ENCODE peak calls at places on chromosome X, in nine cellular contexts. X is lung; W is iPS-NIHi11; K is kidney tubule cell; I is stimulated activated CD4-positive, alpha-beta T cell treated with anti-CD3 and anti-CD28 coated beads, Interleukin-1b, Interleukin-23, amount 100 ng/mL, for 48 hours; N is retina; Q is T-cell; T is foreskin fibroblast; P is amniotic epithelial cell. E is an unnamed sample.
A peak's percentile ranks its signal among the peaks of the same experiment; 100 is the strongest.

GRCh38 chrX:54439967-54440871 is at the start of gene TSR2:
- DNase-seq in X (peak; percentile 78), W (peak; percentile 77), K (peak; percentile 87), I (peak; percentile 78), N (peak; percentile 87), Q (peak; percentile 77), T (peak; percentile 89), P (peak; percentile 88), E (peak; percentile 92)

GRCh38 chrX:39309721-39310152 is 508.5 kb downstream of the MID1IP1 start:
- DNase-seq in X (no peak), W (no peak), K (peak; percentile 9), I (peak; percentile 39), N (no peak), Q (peak; percentile 40), T (no peak), P (peak; percentile 72), E (peak; percentile 71)

GRCh38 chrX:148567229-148567628 is 66.8 kb downstream of the AFF2 start:
- DNase-seq in X (no peak), W (no peak), K (peak; percentile 62), I (no peak), N (no peak), Q (no peak), T (peak; percentile 2), P (peak; percentile 78), E (peak; percentile 78)

GRCh38 chrX:139759637-139760036 is 51.7 kb upstream of the MCF2 start:
- DNase-seq in X (no peak), W (peak; percentile 15), K (peak; percentile 22), I (no peak), N (no peak), Q (no peak), T (peak; percentile 46), P (peak; percentile 54), E (peak; percentile 33)

GRCh38 chrX:21524008-21524407 is 134.1 kb downstream of the KLHL34 start:
- DNase-seq in X (no peak), W (no peak), K (no peak), I (no peak), N (no peak), Q (no peak), T (peak; percentile 29), P (no peak), E (no peak)

GRCh38 chrX:3271485-3272186 is 74.8 kb downstream of the MXRA5 start:
- DNase-seq in X (no peak), W (no peak), K (peak; percentile 90), I (no peak), N (peak; percentile 10), Q (no peak), T (peak; percentile 77), P (peak; percentile 77), E (peak; percentile 93)

GRCh38 chrX:3990569-3990968 is 277.1 kb upstream of the PRKX start:
- DNase-seq in X (no peak), W (peak; percentile 20), K (no peak), I (no peak), N (no peak), Q (no peak), T (no peak), P (no peak), E (no peak)

GRCh38 chrX:53125506-53125905 is 31.6 kb downstream of the KANTR start:
- DNase-seq in X (no peak), W (no peak), K (no peak), I (no peak), N (no peak), Q (no peak), T (peak; percentile 3), P (no peak), E (no peak)

GRCh38 chrX:85112270-85112669 is 108.6 kb downstream of the APOOL start:
- DNase-seq in X (no peak), W (no peak), K (no peak), I (no peak), N (no peak), Q (no peak), T (no peak), P (no peak), E (no peak)

GRCh38 chrX:133776072-133776471 is 209.3 kb downstream of the GPC3 start:
- DNase-seq in X (no peak), W (peak; percentile 35), K (peak; percentile 3), I (peak; percentile 20), N (peak; percentile 17), Q (peak; percentile 35), T (peak; percentile 16), P (no peak), E (no peak)

GRCh38 chrX:15882704-15883539 is 28.3 kb upstream of the AP1S2 start:
- DNase-seq in X (no peak), W (no peak), K (peak; percentile 88), I (no peak), N (no peak), Q (no peak), T (peak; percentile 62), P (peak; percentile 49), E (peak; percentile 87)

GRCh38 chrX:128975716-128976115 is 547.6 kb downstream of the SMARCA1 start:
- DNase-seq in X (no peak), W (peak; percentile 70), K (peak; percentile 46), I (no peak), N (peak; percentile 71), Q (no peak), T (no peak), P (no peak), E (no peak)

GRCh38 chrX:46376246-46376885 is 168.9 kb downstream of the ZNF674 start:
- DNase-seq in X (no peak), W (peak; percentile 41), K (peak; percentile 70), I (peak; percentile 16), N (peak; percentile 49), Q (peak; percentile 6), T (peak; percentile 76), P (peak; percentile 55), E (peak; percentile 70)

GRCh38 chrX:51853251-51853650 is 40.2 kb upstream of the MAGED1 start:
- DNase-seq in X (no peak), W (peak; percentile 17), K (no peak), I (no peak), N (no peak), Q (no peak), T (no peak), P (no peak), E (no peak)

GRCh38 chrX:9166566-9166909 is 132.6 kb upstream of the FAM9B start:
- DNase-seq in X (no peak), W (no peak), K (peak; percentile 92), I (no peak), N (no peak), Q (no peak), T (peak; percentile 40), P (no peak), E (peak; percentile 14)

GRCh38 chrX:14026121-14026520 is 3.6 kb downstream of the GEMIN8 start:
- DNase-seq in X (no peak), W (no peak), K (no peak), I (no peak), N (no peak), Q (no peak), T (no peak), P (no peak), E (no peak)

GRCh38 chrX:43627147-43627546 is 29.0 kb upstream of the MAOA start:
- DNase-seq in X (no peak), W (no peak), K (no peak), I (no peak), N (no peak), Q (no peak), T (no peak), P (no peak), E (no peak)

GRCh38 chrX:139949703-139950102 is 15.6 kb downstream of the CXorf66 start:
- DNase-seq in X (no peak), W (no peak), K (no peak), I (no peak), N (no peak), Q (no peak), T (no peak), P (peak; percentile 13), E (peak; percentile 39)

GRCh38 chrX:42680651-42681050 is 97.3 kb downstream of the PPP1R2C start:
- DNase-seq in X (no peak), W (peak; percentile 14), K (peak; percentile 21), I (no peak), N (no peak), Q (no peak), T (peak; percentile 34), P (peak; percentile 0), E (peak; percentile 7)

GRCh38 chrX:72308566-72309296 is 3.0 kb upstream of the CITED1 start:
- DNase-seq in X (peak; percentile 69), W (peak; percentile 61), K (peak; percentile 49), I (peak; percentile 11), N (peak; percentile 88), Q (no peak), T (peak; percentile 75), P (peak; percentile 63), E (peak; percentile 71)

GRCh38 chrX:103063191-103063845 is 653 bp downstream of the BEX1 start:
- DNase-seq in X (no peak), W (peak; percentile 40), K (no peak), I (no peak), N (peak; percentile 61), Q (no peak), T (peak; percentile 63), P (peak; percentile 21), E (peak; percentile 64)

GRCh38 chrX:2576793-2577192 is 76.0 kb upstream of the DHRSX start:
- DNase-seq in X (no peak), W (no peak), K (peak; percentile 16), I (no peak), N (no peak), Q (no peak), T (no peak), P (peak; percentile 27), E (peak; percentile 57)

GRCh38 chrX:23756165-23756564 is 13.1 kb upstream of the ACOT9 start:
- DNase-seq in X (peak; percentile 62), W (peak; percentile 64), K (peak; percentile 57), I (peak; percentile 45), N (peak; percentile 26), Q (peak; percentile 54), T (peak; percentile 65), P (peak; percentile 34), E (peak; percentile 65)

GRCh38 chrX:151871244-151871643 is 41.4 kb upstream of the MAGEA4 start:
- DNase-seq in X (no peak), W (no peak), K (peak; percentile 68), I (no peak), N (no peak), Q (no peak), T (peak; percentile 89), P (peak; percentile 93), E (peak; percentile 96)

GRCh38 chrX:39162322-39162721 is 361.1 kb downstream of the MID1IP1 start:
- DNase-seq in X (no peak), W (peak; percentile 26), K (no peak), I (peak; percentile 63), N (peak; percentile 63), Q (peak; percentile 27), T (no peak), P (no peak), E (no peak)

GRCh38 chrX:18101087-18101486 is 119.6 kb downstream of the BEND2 start:
- DNase-seq in X (no peak), W (no peak), K (no peak), I (no peak), N (no peak), Q (no peak), T (no peak), P (no peak), E (no peak)

GRCh38 chrX:69323786-69324720 is 158.8 kb upstream of the PJA1 start:
- DNase-seq in X (no peak), W (no peak), K (no peak), I (no peak), N (no peak), Q (no peak), T (no peak), P (no peak), E (no peak)

GRCh38 chrX:124018031-124018430 is 56.5 kb downstream of the STAG2 start:
- DNase-seq in X (no peak), W (no peak), K (no peak), I (no peak), N (no peak), Q (no peak), T (peak; percentile 24), P (no peak), E (no peak)

GRCh38 chrX:44244008-44244407 is 99.5 kb downstream of the EFHC2 start:
- DNase-seq in X (no peak), W (no peak), K (peak; percentile 47), I (no peak), N (peak; percentile 40), Q (no peak), T (peak; percentile 52), P (peak; percentile 18), E (peak; percentile 53)

GRCh38 chrX:95764972-95765451 is 919.6 kb upstream of the DIAPH2 start:
- DNase-seq in X (peak; percentile 30), W (peak; percentile 14), K (peak; percentile 52), I (no peak), N (peak; percentile 48), Q (no peak), T (peak; percentile 39), P (peak; percentile 1), E (peak; percentile 5)

GRCh38 chrX:1433646-1434357 is 18.9 kb downstream of the ASMTL start:
- DNase-seq in X (no peak), W (no peak), K (no peak), I (no peak), N (no peak), Q (no peak), T (no peak), P (no peak), E (no peak)

E was measured in M059J.